ENCODE peak calls at places on chromosomes 6 and 20, in six cellular contexts. T is ovary, E is suprapubic skin, Y is A549, H is tibial nerve, J is transverse colon. U is an unnamed sample. For H3K4me1, the result is how much of the 10 kb centered on the place peaks cover.

GRCh38 chr6:72787521-72788031 is 165.7 kb downstream of the KCNQ5 start:
- DNase-seq in J (no peak), Y (peak), T (no peak), E (no peak), H (no peak), U (no peak)

GRCh38 chr6:32244270-32244669 is 20.4 kb upstream of the NOTCH4 start:
- DNase-seq in J (peak), H (peak), T (no peak), Y (no peak), E (peak), U (peak)

GRCh38 chr6:111632468-111633247 is 27.0 kb upstream of the TRAF3IP2 start:
- DNase-seq in J (no peak), T (no peak), E (no peak), H (no peak), Y (no peak), U (no peak)

GRCh38 chr6:88165087-88165876 is 865 bp downstream of the CNR1 start:
- DNase-seq in J (no peak), T (no peak), E (no peak), H (no peak), Y (no peak), U (no peak)

GRCh38 chr6:169700296-169700695 is 1.5 kb downstream of the WDR27 start:
- DNase-seq in J (peak), H (no peak), E (no peak), Y (no peak), T (no peak), U (no peak)

GRCh38 chr20:6613280-6613861 is 154.1 kb upstream of the BMP2 start:
- DNase-seq in Y (no peak), E (no peak), H (no peak), T (no peak), J (no peak), U (no peak)

GRCh38 chr6:55014321-55015088 is 159.8 kb upstream of the HCRTR2 start:
- DNase-seq in H (no peak), J (no peak), E (no peak), T (no peak), Y (no peak), U (no peak)

GRCh38 chr6:13427346-13427745 is 60.1 kb downstream of the GFOD1 start:
- DNase-seq in Y (no peak), J (no peak), T (no peak), H (no peak), E (no peak), U (no peak)

GRCh38 chr6:11069760-11070159 is 23.9 kb upstream of the SMIM13 start:
- DNase-seq in T (no peak), Y (no peak), J (no peak), E (no peak), H (no peak), U (no peak)

GRCh38 chr6:116511424-116512131 is at the start of gene CALHM5:
- DNase-seq in H (peak), Y (peak), J (peak), T (peak), E (no peak), U (no peak)

GRCh38 chr6:14254505-14254904 is 136.9 kb downstream of the CD83 start:
- DNase-seq in T (no peak), J (no peak), E (no peak), Y (no peak), H (no peak), U (no peak)

GRCh38 chr6:36069573-36069972 is 42.0 kb downstream of the MAPK14 start:
- DNase-seq in T (no peak), E (no peak), J (no peak), H (no peak), Y (no peak), U (no peak)

GRCh38 chr6:24125980-24126379 is at the start of gene NRSN1:
- DNase-seq in H (no peak), E (no peak), Y (no peak), T (no peak), J (no peak), U (peak)

GRCh38 chr20:44173116-44173515 is 13.9 kb downstream of the JPH2 start:
- DNase-seq in T (no peak), Y (no peak), J (no peak), E (no peak), H (no peak), U (no peak)

GRCh38 chr6:41939091-41939847 is 2.3 kb downstream of the CCND3 start:
- DNase-seq in E (peak), J (peak), H (no peak), Y (no peak), T (peak), U (peak)

GRCh38 chr6:45946887-45947286 is 68.8 kb downstream of the CLIC5 start:
- DNase-seq in Y (no peak), T (no peak), H (no peak), J (no peak), E (no peak), U (no peak)

GRCh38 chr6:45949256-45949655 is 66.4 kb downstream of the CLIC5 start:
- DNase-seq in Y (no peak), H (no peak), J (peak), T (no peak), E (no peak), U (no peak)

GRCh38 chr6:45947807-45948206 is 67.9 kb downstream of the CLIC5 start:
- DNase-seq in H (no peak), T (no peak), E (no peak), Y (no peak), J (no peak), U (no peak)

GRCh38 chr6:45942953-45943352 is 72.7 kb downstream of the CLIC5 start:
- DNase-seq in H (no peak), Y (no peak), J (no peak), T (no peak), E (no peak), U (no peak)

DNA sequence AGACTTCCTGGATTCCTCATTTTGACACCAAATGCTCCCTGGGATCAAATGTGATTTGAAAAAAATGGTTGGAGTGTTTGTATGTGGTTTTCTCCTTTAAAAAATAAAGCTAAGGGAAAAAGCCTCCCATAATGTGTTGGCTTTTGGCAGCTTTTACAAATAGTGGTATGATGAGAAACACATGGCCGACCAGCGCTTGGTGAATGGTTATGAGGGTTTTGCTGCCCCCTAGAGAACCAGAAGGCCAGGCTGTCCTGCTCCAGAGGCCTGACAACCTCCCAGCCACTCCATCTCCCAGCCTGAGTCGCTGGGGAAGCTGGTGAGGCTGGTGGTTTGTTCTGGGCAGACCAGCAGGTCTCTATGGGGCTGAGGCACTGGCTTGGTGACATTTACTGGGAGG is 69.3 kb downstream of the CLIC5 start:
- DNase-seq in Y (peak), T (peak), H (peak), J (no peak), E (no peak), U (no peak)
- H3K4me1 ChIP-seq in Y (under half), T (under half), H (under half), J (under half), E (under half), U (under half)

DNA sequence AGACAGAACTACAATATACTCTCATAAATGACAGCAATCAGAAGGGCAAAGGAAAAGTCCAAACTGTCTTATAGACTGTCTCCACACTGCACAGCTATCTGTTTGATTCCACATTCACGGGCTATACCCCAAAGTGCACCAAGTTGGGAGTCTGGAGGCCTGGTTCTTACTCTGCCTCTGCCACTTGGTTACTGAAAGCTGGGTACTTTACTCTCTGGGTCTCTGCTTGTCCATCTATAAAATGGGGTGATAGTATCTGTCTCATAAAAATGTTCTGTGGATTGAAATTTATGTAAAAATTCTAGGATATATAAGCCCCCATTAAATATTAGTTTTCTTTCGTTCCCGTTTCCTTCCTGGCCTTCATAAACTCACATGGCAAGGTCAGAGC is 86.5 kb downstream of the CD164 start:
- DNase-seq in T (no peak), E (no peak), H (no peak), J (no peak), Y (no peak), U (no peak)
- TF ChIP-seq EP300 in T (no peak), E (no peak), H (no peak), J (no peak), Y (no peak), U (no peak)

DNA sequence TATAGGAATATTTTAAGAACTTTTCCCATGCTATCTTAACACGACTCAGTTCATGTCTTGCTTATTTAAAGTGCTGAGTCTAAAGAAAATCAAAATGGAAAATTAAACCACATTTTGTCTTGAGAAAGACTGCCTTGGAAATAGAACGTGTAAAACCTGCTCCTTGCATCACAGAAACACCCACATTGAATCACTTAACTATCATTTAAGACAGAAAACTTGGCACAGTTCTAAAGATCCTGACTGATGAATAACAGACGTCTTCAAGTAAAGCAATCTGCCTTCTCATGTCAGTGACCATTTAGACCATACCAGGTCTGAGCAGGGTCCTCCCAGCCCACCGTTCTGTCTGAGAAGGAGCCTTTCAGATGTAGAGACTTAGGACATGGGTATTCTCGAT is 7.4 kb downstream of the PERP start:
- DNase-seq in H (no peak), T (no peak), E (no peak), Y (no peak), J (no peak), U (no peak)
- H3K4me1 ChIP-seq in H (under half), T (under half), E (under half), Y (under half), J (under half), U (half or more)

DNA sequence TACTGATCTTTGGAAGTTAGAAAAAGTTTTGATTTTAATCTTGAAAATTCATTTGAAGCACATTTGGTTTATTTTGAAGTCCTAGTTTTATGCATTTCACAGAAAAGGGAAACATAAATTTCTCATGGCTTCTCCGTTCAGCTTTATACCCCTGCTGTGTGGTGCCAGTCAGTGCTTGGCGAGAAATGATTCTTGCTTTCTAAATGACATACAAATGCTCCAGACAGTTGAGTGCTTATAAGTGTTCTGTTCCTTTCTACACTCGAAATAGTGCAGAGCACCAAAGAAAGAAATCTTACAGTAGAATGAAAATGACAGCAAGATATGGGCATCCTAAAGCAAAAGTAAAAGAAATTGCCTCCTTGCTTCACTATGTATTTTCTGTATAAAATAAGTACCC is 9.0 kb upstream of the ZNF292 start:
- DNase-seq in Y (no peak), H (no peak), E (no peak), T (no peak), J (no peak), U (no peak)
- TF ChIP-seq EP300 in Y (no peak), H (no peak), E (no peak), T (no peak), J (no peak), U (no peak)

GRCh38 chr20:48679011-48679410 is 148.8 kb downstream of the PREX1 start:
- DNase-seq in Y (no peak), E (no peak), H (no peak), J (no peak), T (no peak), U (no peak)
- H3K4me1 ChIP-seq in Y (under half), E (under half), H (under half), J (under half), T (under half), U (under half)

DNA sequence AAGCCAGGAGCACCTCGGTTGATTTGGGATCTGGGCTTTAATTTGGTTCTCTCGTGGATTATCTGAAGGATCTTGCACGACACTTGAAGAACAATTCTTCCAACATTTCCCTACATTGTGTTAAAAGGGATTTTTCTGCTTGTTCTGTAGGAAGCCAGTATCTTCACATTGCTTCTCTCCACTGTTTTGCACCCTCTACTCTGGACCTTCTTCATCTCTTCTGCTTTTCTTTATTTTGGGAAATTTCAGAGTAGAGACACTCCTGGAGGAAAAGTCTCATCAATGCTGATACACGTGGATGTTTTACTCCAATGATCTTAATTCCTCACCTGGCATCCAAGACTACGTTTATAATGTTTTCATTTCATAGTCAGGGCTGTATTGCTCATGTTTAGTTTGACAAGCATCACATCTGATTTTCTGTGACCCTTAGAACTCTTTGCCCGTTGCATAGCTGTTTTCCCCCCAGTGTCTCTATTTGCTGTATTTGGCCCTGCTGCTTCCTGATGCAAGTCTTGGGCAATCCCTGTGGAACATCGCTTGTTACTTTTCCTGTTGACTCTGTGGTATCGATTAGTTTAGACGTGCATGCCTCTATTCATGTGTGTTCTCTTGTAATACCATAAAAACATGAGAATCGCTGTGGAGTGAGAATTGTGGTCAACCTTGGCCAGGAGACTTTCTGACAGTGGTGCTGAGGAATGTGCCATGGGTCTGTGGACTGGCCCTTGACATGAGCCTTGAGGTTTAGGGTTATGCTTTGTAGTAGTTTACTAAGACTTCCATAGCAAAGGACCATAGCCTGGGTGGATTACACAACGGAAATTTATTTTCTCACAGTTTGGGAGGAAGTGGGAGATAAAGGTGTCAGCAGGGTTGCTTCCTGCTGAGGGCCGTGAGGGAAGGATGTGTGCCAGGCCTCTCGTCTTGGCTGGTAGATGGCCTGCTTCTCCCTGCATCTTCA is 12.5 kb downstream of the PLCB1 start:
- DNase-seq in T (no peak), Y (no peak), E (no peak), H (no peak), J (no peak), U (no peak)
- TF ChIP-seq EP300 in T (no peak), Y (no peak), E (no peak), H (no peak), J (no peak), U (no peak)

U was measured in esophagus muscularis mucosa.